ENCODE peak calls at places on chromosomes 6 and 20, in six cellular contexts. V is GM12878, D is HCT116, J is K562, R is SK-N-SH, B is H1. T is an unnamed sample.

GRCh38 chr20:53865905-53866786 is 204.2 kb downstream of the BCAS1 start:
- DNase-seq in J (no peak), B (no peak), V (no peak), R (peak; percentile 19), D (no peak), T (peak; percentile 96)

GRCh38 chr6:162512744-162513143 is 214.8 kb downstream of the PRKN start:
- DNase-seq in R (peak; percentile 38), B (no peak), D (no peak), J (no peak), V (no peak), T (no peak)

GRCh38 chr20:40945754-40946451 is 82.7 kb upstream of the TOP1 start:
- DNase-seq in B (peak; percentile 36), J (peak; percentile 59), R (peak; percentile 83), D (peak; percentile 19), V (no peak), T (peak; percentile 88)

GRCh38 chr6:67544851-67545452 is 1090.1 kb upstream of the ADGRB3 start:
- DNase-seq in R (no peak), B (no peak), V (no peak), D (no peak), J (no peak), T (no peak)

GRCh38 chr20:38880952-38881735 is 45.1 kb upstream of the FAM83D start:
- DNase-seq in D (no peak), R (no peak), B (no peak), J (no peak), V (no peak), T (no peak)

GRCh38 chr20:38875170-38875993 is 50.8 kb upstream of the FAM83D start:
- DNase-seq in V (peak; percentile 97), D (no peak), J (peak; percentile 27), B (no peak), R (peak; percentile 74), T (no peak)

GRCh38 chr6:82568290-82568993 is 204.8 kb downstream of the TPBG start:
- DNase-seq in J (no peak), R (no peak), D (no peak), B (no peak), V (peak; percentile 79), T (no peak)

GRCh38 chr6:6221829-6222535 is 98.5 kb downstream of the F13A1 start:
- DNase-seq in V (no peak), R (peak; percentile 17), D (no peak), B (no peak), J (peak; percentile 46), T (peak; percentile 6)

GRCh38 chr6:36893976-36894932 is 8.5 kb downstream of the C6orf89 start:
- DNase-seq in V (no peak), R (no peak), D (no peak), B (no peak), J (no peak), T (no peak)

DNA sequence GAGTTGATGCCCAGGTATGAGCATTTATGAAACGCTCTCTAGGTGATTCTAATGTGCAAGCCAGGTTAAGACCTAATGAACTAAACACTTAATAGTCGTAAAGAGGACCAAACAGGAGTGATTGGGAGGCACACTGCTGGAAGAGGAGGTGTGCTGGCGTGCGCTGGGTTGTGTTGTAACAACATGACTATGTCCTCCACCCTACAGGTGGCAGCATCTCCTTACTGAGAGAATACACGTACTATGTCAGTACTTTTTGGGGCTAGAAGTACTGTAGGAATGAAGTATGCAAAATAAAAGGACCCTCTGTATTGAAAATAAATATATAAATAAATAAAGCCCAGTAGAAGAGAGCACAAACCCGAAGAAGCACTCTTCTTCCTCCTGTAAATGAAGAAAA is 11.9 kb downstream of the C6orf89 start:
- DNase-seq in J (no peak), V (no peak), B (no peak), R (peak; percentile 14), D (no peak), T (no peak)
- TF ChIP-seq JUND in J (no peak), V (no peak), B (no peak), R (no peak), D (no peak), T (no peak)

GRCh38 chr6:7759319-7759718 is 33.4 kb downstream of the BMP6 start:
- DNase-seq in V (no peak), J (no peak), B (no peak), R (no peak), D (no peak), T (no peak)

GRCh38 chr6:7761047-7761446 is 35.1 kb downstream of the BMP6 start:
- DNase-seq in R (no peak), J (no peak), B (no peak), V (no peak), D (no peak), T (no peak)

GRCh38 chr6:7765575-7766325 is 39.9 kb downstream of the BMP6 start:
- DNase-seq in R (no peak), J (no peak), D (no peak), B (no peak), V (no peak), T (no peak)

GRCh38 chr6:7763896-7764295 is 38.0 kb downstream of the BMP6 start:
- DNase-seq in J (no peak), D (no peak), V (no peak), R (no peak), B (no peak), T (no peak)

GRCh38 chr6:7762758-7763157 is 36.9 kb downstream of the BMP6 start:
- DNase-seq in R (no peak), V (no peak), D (no peak), B (no peak), J (no peak), T (no peak)
- TF ChIP-seq JUND in R (no peak), V (no peak), D (no peak), B (no peak), J (no peak), T (no peak)

GRCh38 chr6:36616888-36617521 is 22.8 kb downstream of the SRSF3 start:
- DNase-seq in J (no peak), D (peak; percentile 23), B (no peak), R (peak; percentile 87), V (no peak), T (peak; percentile 48)

GRCh38 chr6:36618366-36619355 is 24.5 kb downstream of the SRSF3 start:
- DNase-seq in B (no peak), D (no peak), V (no peak), R (no peak), J (no peak), T (no peak)

GRCh38 chr6:36613200-36613995 is 19.2 kb downstream of the SRSF3 start:
- DNase-seq in B (no peak), J (no peak), R (no peak), V (no peak), D (no peak), T (no peak)

GRCh38 chr6:36612101-36612625 is 18.0 kb downstream of the SRSF3 start:
- DNase-seq in V (no peak), B (no peak), J (no peak), R (no peak), D (no peak), T (no peak)

DNA sequence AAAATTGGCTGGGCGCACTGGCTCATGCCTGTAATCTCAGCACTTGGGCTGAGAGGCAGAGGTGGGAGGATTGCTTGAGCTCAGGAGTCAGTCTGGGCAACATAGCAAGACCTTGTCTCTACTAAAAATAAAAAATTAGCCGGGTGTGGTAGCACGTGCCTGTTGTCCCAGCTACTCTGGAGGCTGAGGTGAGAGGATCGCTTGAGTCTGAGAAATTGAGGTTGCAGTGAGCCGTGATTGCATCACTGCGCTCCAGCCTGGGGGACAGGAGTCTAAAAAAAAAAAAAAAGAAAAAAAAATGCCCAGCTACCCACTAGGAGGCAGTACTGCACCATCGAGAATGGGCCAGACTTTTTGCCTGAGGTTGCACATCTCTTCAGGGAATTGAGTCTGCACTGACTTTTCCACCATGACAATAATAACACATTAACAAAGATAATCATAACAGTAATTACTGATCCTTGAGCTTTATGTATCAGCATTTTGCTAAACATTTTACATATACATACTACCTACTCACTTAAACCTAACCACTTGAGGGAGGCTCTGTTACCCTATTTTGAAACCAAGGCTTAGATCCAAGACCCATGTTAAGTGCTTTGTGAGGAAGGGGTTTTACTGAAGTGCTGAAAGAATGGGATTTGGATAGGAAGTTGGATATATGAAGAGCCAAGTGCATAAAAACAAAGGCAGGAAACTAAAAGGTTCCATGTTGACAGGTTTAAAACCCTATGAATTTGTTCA is 21.0 kb downstream of the SRSF3 start:
- DNase-seq in J (peak; percentile 75), V (no peak), B (no peak), R (peak; percentile 49), D (peak; percentile 41), T (peak; percentile 72)
- TF ChIP-seq JUND in J (peak; percentile 50), V (no peak), B (peak; percentile 78), R (no peak), D (no peak), T (no peak)

DNA sequence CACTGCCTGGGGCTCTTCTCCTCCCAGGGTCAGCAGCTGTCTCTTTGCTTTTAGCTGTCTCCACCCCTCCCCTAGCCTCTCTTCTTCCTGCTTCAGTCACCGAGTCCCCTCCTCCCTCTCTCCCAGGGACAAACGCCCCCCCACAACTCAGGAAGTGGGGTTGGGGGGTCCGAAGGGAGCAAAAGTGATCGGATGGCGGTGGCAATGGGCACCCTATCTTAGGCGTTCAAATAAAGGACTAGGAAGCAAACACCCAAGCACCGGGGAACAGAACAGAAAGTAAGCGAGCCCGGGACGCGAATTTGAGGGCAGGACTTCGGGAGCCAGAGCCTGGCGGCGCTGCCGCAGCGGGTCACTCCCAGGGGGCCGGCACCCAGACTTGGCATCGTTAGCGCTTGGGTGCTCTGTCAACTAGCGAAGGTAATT is 951 bp upstream of the ITPR3 start:
- DNase-seq in D (no peak), B (no peak), J (peak; percentile 77), V (no peak), R (peak; percentile 65), T (peak; percentile 52)
- TF ChIP-seq JUND in D (no peak), B (no peak), J (no peak), V (no peak), R (no peak), T (no peak)

DNA sequence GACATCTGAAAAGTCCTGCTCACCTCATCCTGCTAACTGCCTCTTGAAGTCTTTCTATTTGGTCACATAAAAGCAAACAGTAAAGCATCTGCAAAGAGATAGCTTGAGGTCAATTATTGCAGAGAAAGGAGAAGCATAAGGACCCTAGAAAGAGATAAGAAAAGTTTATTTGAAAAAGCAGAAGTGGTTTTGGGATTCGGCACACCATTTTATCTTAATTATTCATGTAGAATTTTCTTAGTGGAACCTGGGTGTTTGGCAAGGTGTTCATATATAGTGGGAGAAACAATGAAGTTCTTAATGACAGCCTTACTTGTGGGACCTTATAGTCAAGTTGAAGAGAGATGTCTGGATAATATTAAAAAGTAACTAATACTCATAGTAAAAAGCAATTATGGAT is 280.8 kb downstream of the CENPW start:
- DNase-seq in D (no peak), R (no peak), B (no peak), V (no peak), J (no peak), T (no peak)
- TF ChIP-seq JUND in D (no peak), R (no peak), B (no peak), V (no peak), J (no peak), T (no peak)

GRCh38 chr6:102853249-102853955 is 1459.9 kb downstream of the GRIK2 start:
- DNase-seq in J (no peak), R (peak; percentile 38), B (no peak), V (no peak), D (no peak), T (no peak)
- TF ChIP-seq JUND in J (no peak), R (no peak), B (no peak), V (no peak), D (no peak), T (no peak)

T was measured in T47D.